ENCODE peak calls at places on chromosome 13, in five cellular contexts. Q, S, B, K and O are unnamed samples.

GRCh38 chr13:45540864-45541263 is 74.7 kb downstream of the ERICH6B start:
- DNase-seq in Q (no peak), S (no peak), B (no peak), K (no peak), O (no peak)

GRCh38 chr13:109074436-109074835 is 445.0 kb downstream of the MYO16 start:
- DNase-seq in Q (no peak), S (no peak), B (no peak), K (no peak), O (no peak)

GRCh38 chr13:28532226-28533048 is 37.5 kb upstream of the FLT1 start:
- DNase-seq in Q (no peak), S (no peak), B (peak), K (no peak), O (peak)

GRCh38 chr13:113904411-113904810 is 40.5 kb upstream of the GAS6 start:
- DNase-seq in Q (no peak), S (no peak), B (peak), K (no peak), O (no peak)

GRCh38 chr13:112734696-112735547 is 45.1 kb downstream of the ATP11A start:
- DNase-seq in Q (no peak), S (no peak), B (no peak), K (no peak), O (no peak)

GRCh38 chr13:96519380-96519779 is 429.5 kb downstream of the HS6ST3 start:
- DNase-seq in Q (no peak), S (no peak), B (no peak), K (no peak), O (no peak)

GRCh38 chr13:99657848-99658265 is 156.6 kb downstream of the TM9SF2 start:
- DNase-seq in Q (no peak), S (peak), B (peak), K (peak), O (no peak)

GRCh38 chr13:33228645-33229445 is 56.7 kb downstream of the STARD13 start:
- DNase-seq in Q (no peak), S (peak), B (no peak), K (peak), O (no peak)

GRCh38 chr13:25114220-25114619 is 18.3 kb downstream of the PABPC3 start:
- DNase-seq in Q (peak), S (peak), B (peak), K (peak), O (peak)

GRCh38 chr13:24745516-24745860 is 18.5 kb upstream of the RNF17 start:
- DNase-seq in Q (no peak), S (no peak), B (no peak), K (no peak), O (no peak)

GRCh38 chr13:39364797-39365468 is 238.1 kb downstream of the LHFPL6 start:
- DNase-seq in Q (peak), S (peak), B (no peak), K (no peak), O (peak)

GRCh38 chr13:108610517-108610916 is 18.9 kb upstream of the MYO16 start:
- DNase-seq in Q (no peak), S (no peak), B (no peak), K (no peak), O (no peak)

GRCh38 chr13:40352385-40352778 is 314.1 kb downstream of the FOXO1 start:
- DNase-seq in Q (no peak), S (no peak), B (peak), K (peak), O (no peak)

GRCh38 chr13:78595819-78596700 is 7.3 kb downstream of the POU4F1 start:
- DNase-seq in Q (no peak), S (no peak), B (peak), K (peak), O (no peak)

GRCh38 chr13:31050486-31051400 is 111.0 kb downstream of the HSPH1 start:
- DNase-seq in Q (no peak), S (peak), B (no peak), K (no peak), O (peak)

GRCh38 chr13:32300920-32301319 is 14.2 kb downstream of the ZAR1L start:
- DNase-seq in Q (no peak), S (no peak), B (no peak), K (no peak), O (no peak)

GRCh38 chr13:39422845-39423565 is 180.0 kb downstream of the LHFPL6 start:
- DNase-seq in Q (no peak), S (no peak), B (no peak), K (peak), O (no peak)

GRCh38 chr13:46211116-46211515 is 612 bp upstream of the LRRC63 start:
- DNase-seq in Q (no peak), S (peak), B (peak), K (no peak), O (peak)

GRCh38 chr13:112756967-112757758 is 67.3 kb downstream of the ATP11A start:
- DNase-seq in Q (no peak), S (peak), B (peak), K (no peak), O (no peak)

GRCh38 chr13:44014501-44014900 is 134.8 kb downstream of the LACC1 start:
- DNase-seq in Q (no peak), S (no peak), B (no peak), K (no peak), O (no peak)

GRCh38 chr13:41823486-41823885 is 137.4 kb downstream of the VWA8 start:
- DNase-seq in Q (no peak), S (peak), B (no peak), K (no peak), O (peak)

GRCh38 chr13:98206946-98207345 is 29.9 kb upstream of the RNF113B start:
- DNase-seq in Q (no peak), S (peak), B (no peak), K (peak), O (peak)

GRCh38 chr13:95267662-95268369 is 33.4 kb downstream of the ABCC4 start:
- DNase-seq in Q (peak), S (peak), B (no peak), K (peak), O (no peak)